ENCODE peak calls at places on chromosomes 7 and 10, in seven cellular contexts. E is neural progenitor cell, W is MM.1S, K is GM23338, H is hepatocyte, S is HCT116, Y is GM23248. C is an unnamed sample.

GRCh38 chr10:46518028-46518725 is 38.3 kb downstream of the GPRIN2 start:
- DNase-seq in E (no peak), W (no peak), K (no peak), H (no peak), S (no peak), Y (no peak), C (no peak)

GRCh38 chr10:43135656-43136055 is 2.6 kb upstream of the CSGALNACT2 start:
- DNase-seq in E (no peak), W (no peak), K (no peak), H (no peak), S (no peak), Y (no peak), C (no peak)

GRCh38 chr7:158110661-158111555 is 476.7 kb downstream of the PTPRN2 start:
- DNase-seq in E (peak; percentile 16), W (peak; percentile 95), K (no peak), H (peak; percentile 56), S (no peak), Y (no peak), C (peak; percentile 62)

GRCh38 chr7:140810830-140811556 is 113.7 kb downstream of the BRAF start:
- DNase-seq in E (peak; percentile 77), W (peak; percentile 76), K (peak; percentile 87), H (peak; percentile 80), S (peak; percentile 53), Y (peak; percentile 72), C (peak; percentile 83)

GRCh38 chr7:33444501-33444900 is 315.1 kb downstream of the BBS9 start:
- DNase-seq in E (no peak), W (no peak), K (no peak), H (peak; percentile 41), S (no peak), Y (peak; percentile 16), C (no peak)

GRCh38 chr10:12766222-12766621 is 235.3 kb downstream of the CCDC3 start:
- DNase-seq in E (no peak), W (no peak), K (peak; percentile 51), H (no peak), S (no peak), Y (no peak), C (no peak)

GRCh38 chr7:27329917-27330316 is 87.3 kb downstream of the EVX1 start:
- DNase-seq in E (no peak), W (no peak), K (peak; percentile 28), H (no peak), S (no peak), Y (peak; percentile 18), C (peak; percentile 30)

GRCh38 chr10:7464703-7465102 is 53.9 kb upstream of the SFMBT2 start:
- DNase-seq in E (no peak), W (no peak), K (no peak), H (no peak), S (no peak), Y (no peak), C (no peak)

GRCh38 chr10:121741246-121741645 is 143.0 kb upstream of the FGFR2 start:
- DNase-seq in E (no peak), W (no peak), K (no peak), H (no peak), S (no peak), Y (peak; percentile 10), C (no peak)

GRCh38 chr10:57169597-57169996 is 808.5 kb upstream of the ZWINT start:
- DNase-seq in E (no peak), W (no peak), K (no peak), H (no peak), S (no peak), Y (no peak), C (no peak)

GRCh38 chr7:52862321-52862720 is 173.1 kb upstream of the POM121L12 start:
- DNase-seq in E (no peak), W (no peak), K (no peak), H (no peak), S (no peak), Y (no peak), C (no peak)
- TF ChIP-seq EZH2phosphoT487 in E (no peak), W (no peak), K (no peak), H (no peak), S (no peak), Y (no peak), C (no peak)

GRCh38 chr10:22344204-22344603 is 1.1 kb upstream of the SPAG6 start:
- DNase-seq in E (no peak), W (peak; percentile 76), K (no peak), H (no peak), S (no peak), Y (no peak), C (no peak)
- TF ChIP-seq EZH2 in E (no peak), W (no peak), K (peak; percentile 67), H (no peak), S (no peak), Y (no peak), C (no peak)

DNA sequence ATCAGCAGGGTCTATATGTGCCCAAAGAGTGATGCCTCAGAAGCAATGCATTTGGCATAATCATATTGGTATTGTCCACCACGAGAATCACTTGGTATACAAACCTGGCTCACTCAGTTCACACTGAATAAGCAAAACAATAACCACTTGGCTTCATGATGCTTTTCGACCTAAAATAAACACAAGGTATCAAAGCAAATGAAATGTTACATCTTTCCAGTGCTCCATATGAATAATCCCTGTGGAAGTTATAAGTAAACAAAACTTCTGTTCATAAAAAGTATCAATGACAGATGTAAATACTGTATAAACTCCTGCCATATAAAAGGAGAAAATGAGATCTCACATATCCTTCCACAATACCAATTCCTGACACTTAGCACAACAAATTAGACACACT is 29.8 kb upstream of the EBLN1 start:
- DNase-seq in E (no peak), W (no peak), K (no peak), H (no peak), S (no peak), Y (no peak), C (peak; percentile 82)
- H2AFZ ChIP-seq in E (no peak overlapping the region), W (no peak overlapping the region), K (no peak overlapping the region), H (no peak overlapping the region), S (peak overlapping the region; percentile 97), Y (peak overlapping the region; percentile 83), C (no peak overlapping the region)

GRCh38 chr7:4707134-4707651 is 25.1 kb downstream of the FOXK1 start:
- DNase-seq in E (peak; percentile 81), W (no peak), K (peak; percentile 93), H (no peak), S (no peak), Y (peak; percentile 50), C (no peak)
- TF ChIP-seq EZH2phosphoT487 in E (no peak), W (no peak), K (no peak), H (no peak), S (no peak), Y (no peak), C (no peak)

GRCh38 chr10:35611750-35612149 is 6.6 kb downstream of the GJD4 start:
- DNase-seq in E (peak; percentile 22), W (no peak), K (peak; percentile 49), H (no peak), S (no peak), Y (no peak), C (no peak)

GRCh38 chr10:35605191-35605590 is at the start of gene GJD4:
- DNase-seq in E (no peak), W (no peak), K (no peak), H (no peak), S (no peak), Y (no peak), C (no peak)

GRCh38 chr10:35606423-35606822 is 1.3 kb downstream of the GJD4 start:
- DNase-seq in E (no peak), W (no peak), K (no peak), H (no peak), S (no peak), Y (peak; percentile 24), C (peak; percentile 50)

GRCh38 chr10:35608317-35608672 is 3.2 kb downstream of the GJD4 start:
- DNase-seq in E (no peak), W (no peak), K (peak; percentile 10), H (no peak), S (no peak), Y (no peak), C (no peak)

DNA sequence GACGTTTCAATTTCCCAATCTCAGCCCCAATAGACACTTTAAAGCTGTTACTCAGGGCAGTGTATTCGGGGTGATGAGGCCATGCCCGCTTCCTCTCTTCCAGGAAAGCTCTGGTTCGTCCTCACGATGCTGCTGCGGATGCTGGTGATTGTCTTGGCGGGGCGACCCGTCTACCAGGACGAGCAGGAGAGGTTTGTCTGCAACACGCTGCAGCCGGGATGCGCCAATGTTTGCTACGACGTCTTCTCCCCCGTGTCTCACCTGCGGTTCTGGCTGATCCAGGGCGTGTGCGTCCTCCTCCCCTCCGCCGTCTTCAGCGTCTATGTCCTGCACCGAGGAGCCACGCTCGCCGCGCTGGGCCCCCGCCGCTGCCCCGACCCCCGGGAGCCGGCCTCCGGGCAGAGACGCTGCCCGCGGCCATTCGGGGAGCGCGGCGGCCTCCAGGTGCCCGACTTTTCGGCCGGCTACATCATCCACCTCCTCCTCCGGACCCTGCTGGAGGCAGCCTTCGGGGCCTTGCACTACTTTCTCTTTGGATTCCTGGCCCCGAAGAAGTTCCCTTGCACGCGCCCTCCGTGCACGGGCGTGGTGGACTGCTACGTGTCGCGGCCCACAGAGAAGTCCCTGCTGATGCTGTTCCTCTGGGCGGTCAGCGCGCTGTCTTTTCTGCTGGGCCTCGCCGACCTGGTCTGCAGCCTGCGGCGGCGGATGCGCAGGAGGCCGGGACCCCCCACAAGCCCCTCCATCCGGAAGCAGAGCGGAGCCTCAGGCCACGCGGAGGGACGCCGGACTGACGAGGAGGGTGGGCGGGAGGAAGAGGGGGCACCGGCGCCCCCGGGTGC is 2.6 kb downstream of the GJD4 start:
- DNase-seq in E (no peak), W (no peak), K (peak; percentile 60), H (no peak), S (no peak), Y (peak; percentile 54), C (peak; percentile 61)
- TF ChIP-seq EZH2 in E (no peak), W (no peak), K (no peak), H (no peak), S (no peak), Y (no peak), C (no peak)

GRCh38 chr7:147909712-147910111 is 680.9 kb upstream of the C7orf33 start:
- DNase-seq in E (no peak), W (no peak), K (peak; percentile 27), H (no peak), S (no peak), Y (no peak), C (no peak)

GRCh38 chr7:147915781-147916180 is 674.8 kb upstream of the C7orf33 start:
- DNase-seq in E (no peak), W (no peak), K (peak; percentile 56), H (no peak), S (no peak), Y (no peak), C (peak; percentile 15)

GRCh38 chr7:147911224-147911623 is 679.3 kb upstream of the C7orf33 start:
- DNase-seq in E (no peak), W (no peak), K (no peak), H (no peak), S (no peak), Y (no peak), C (no peak)

GRCh38 chr7:147916573-147916972 is 674.0 kb upstream of the C7orf33 start:
- DNase-seq in E (no peak), W (no peak), K (no peak), H (no peak), S (no peak), Y (no peak), C (no peak)

GRCh38 chr7:147913239-147913638 is 677.3 kb upstream of the C7orf33 start:
- DNase-seq in E (no peak), W (no peak), K (no peak), H (no peak), S (no peak), Y (no peak), C (no peak)
- H2AFZ ChIP-seq in E (no peak overlapping the region), W (no peak overlapping the region), K (no peak overlapping the region), H (no peak overlapping the region), S (no peak overlapping the region), Y (no peak overlapping the region), C (no peak overlapping the region)